ENCODE peak calls at places on chromosomes 5 and 9, in four cellular contexts. Z is omental fat pad; E is heart left ventricle; N is CD8-positive, alpha-beta T cell. L is an unnamed sample.

GRCh38 chr5:17069995-17070405 is 133.9 kb upstream of the MYO10 start:
- DNase-seq in N (no peak), E (no peak), Z (no peak), L (no peak)

GRCh38 chr9:87324613-87325194 is 173.0 kb upstream of the DAPK1 start:
- DNase-seq in Z (no peak), N (no peak), E (no peak), L (peak; percentile 10)

GRCh38 chr9:109129470-109130197 is 9.9 kb upstream of the TMEM245 start:
- DNase-seq in Z (no peak), E (no peak), N (no peak), L (no peak)

GRCh38 chr5:179309383-179309670 is 35.9 kb downstream of the ADAMTS2 start:
- DNase-seq in Z (no peak), N (no peak), E (peak; percentile 44), L (no peak)

GRCh38 chr5:144035341-144035740 is 135.1 kb downstream of the YIPF5 start:
- DNase-seq in Z (no peak), N (no peak), E (no peak), L (no peak)

GRCh38 chr9:129323999-129324553 is 146.0 kb upstream of the IER5L start:
- DNase-seq in Z (no peak), N (no peak), E (no peak), L (no peak)

GRCh38 chr9:129900263-129901041 is 65.2 kb downstream of the USP20 start:
- DNase-seq in E (no peak), Z (no peak), N (no peak), L (no peak)

GRCh38 chr5:116479776-116480675 is 94.6 kb downstream of the SEMA6A start:
- DNase-seq in E (no peak), Z (no peak), N (no peak), L (no peak)

GRCh38 chr5:131206772-131207171 is 36.0 kb downstream of the LYRM7 start:
- DNase-seq in N (no peak), Z (no peak), E (no peak), L (no peak)